ENCODE peak calls at places on chromosomes 6 and 20, in nine cellular contexts. W, P, D, T, I, O, K, G and M are unnamed samples.

GRCh38 chr20:32354592-32355416 is 3.3 kb upstream of the ASXL1 start:
- DNase-seq in W (no peak), P (no peak), D (peak), T (no peak), I (no peak), O (no peak), K (no peak), G (no peak), M (no peak)

GRCh38 chr6:98769546-98769945 is 64.8 kb upstream of the POU3F2 start:
- DNase-seq in W (peak), P (no peak), D (peak), T (no peak), I (no peak), O (peak), K (no peak), G (no peak), M (no peak)

GRCh38 chr20:60139663-60140446 is 181.6 kb downstream of the CDH26 start:
- DNase-seq in W (no peak), P (no peak), D (no peak), T (no peak), I (no peak), O (no peak), K (no peak), G (no peak), M (peak)

GRCh38 chr6:84422380-84422968 is 195.0 kb upstream of the CEP162 start:
- DNase-seq in W (peak), P (no peak), D (peak), T (peak), I (peak), O (peak), K (peak), G (no peak), M (no peak)

GRCh38 chr6:157510329-157511188 is 129.6 kb downstream of the ZDHHC14 start:
- DNase-seq in W (no peak), P (no peak), D (no peak), T (no peak), I (peak), O (no peak), K (no peak), G (peak), M (no peak)

GRCh38 chr6:14922306-14922705 is 323.6 kb upstream of the JARID2 start:
- DNase-seq in W (no peak), P (no peak), D (peak), T (no peak), I (peak), O (no peak), K (peak), G (no peak), M (peak)

GRCh38 chr6:20976391-20976790 is 442.1 kb downstream of the CDKAL1 start:
- DNase-seq in W (no peak), P (no peak), D (no peak), T (no peak), I (no peak), O (no peak), K (no peak), G (no peak), M (no peak)

GRCh38 chr20:41258489-41258888 is 59.0 kb downstream of the ZHX3 start:
- DNase-seq in W (no peak), P (no peak), D (no peak), T (no peak), I (no peak), O (no peak), K (no peak), G (no peak), M (no peak)

GRCh38 chr6:111068116-111068897 is 19.0 kb upstream of the SLC16A10 start:
- DNase-seq in W (no peak), P (no peak), D (no peak), T (no peak), I (no peak), O (no peak), K (no peak), G (no peak), M (no peak)

GRCh38 chr6:29924731-29925130 is 17.6 kb upstream of the HLA-A start:
- DNase-seq in W (peak), P (no peak), D (no peak), T (no peak), I (no peak), O (no peak), K (no peak), G (no peak), M (no peak)

GRCh38 chr20:33925867-33926266 is 67.8 kb upstream of the RALY start:
- DNase-seq in W (no peak), P (no peak), D (peak), T (no peak), I (no peak), O (peak), K (no peak), G (no peak), M (no peak)

GRCh38 chr6:36442671-36443497 is at the start of the genes KCTD20 and PXT1:
- DNase-seq in W (peak), P (peak), D (peak), T (peak), I (peak), O (peak), K (peak), G (peak), M (peak)

GRCh38 chr6:10410214-10410873 is 4.5 kb downstream of the TFAP2A start:
- DNase-seq in W (no peak), P (no peak), D (no peak), T (no peak), I (no peak), O (no peak), K (no peak), G (no peak), M (no peak)

GRCh38 chr6:127907960-127908640 is 7.2 kb upstream of the THEMIS start:
- DNase-seq in W (no peak), P (no peak), D (no peak), T (no peak), I (no peak), O (no peak), K (no peak), G (no peak), M (no peak)

GRCh38 chr6:13461805-13462204 is 25.6 kb downstream of the GFOD1 start:
- DNase-seq in W (no peak), P (no peak), D (no peak), T (no peak), I (peak), O (no peak), K (no peak), G (no peak), M (no peak)

GRCh38 chr20:35849726-35850125 is 77.9 kb downstream of the PHF20 start:
- DNase-seq in W (no peak), P (no peak), D (no peak), T (no peak), I (no peak), O (peak), K (peak), G (no peak), M (no peak)

GRCh38 chr6:21371676-21372161 is 221.8 kb upstream of the SOX4 start:
- DNase-seq in W (no peak), P (no peak), D (peak), T (no peak), I (no peak), O (peak), K (no peak), G (no peak), M (no peak)

GRCh38 chr20:45967551-45968080 is 4.4 kb downstream of the ZNF335 start:
- DNase-seq in W (no peak), P (no peak), D (no peak), T (no peak), I (no peak), O (no peak), K (no peak), G (no peak), M (no peak)